ENCODE peak calls at places on chromosomes 5 and 9, in four cellular contexts. R, H, U and P are unnamed samples.

GRCh38 chr9:136157477-136158265 is 39.0 kb upstream of the TMEM250 start:
- DNase-seq in R (no peak), H (no peak), U (no peak), P (no peak)

GRCh38 chr9:79798450-79798849 is 226.7 kb downstream of the TLE4 start:
- DNase-seq in R (no peak), H (no peak), U (no peak), P (no peak)

GRCh38 chr9:130172858-130173461 is 756 bp downstream of the NCS1 start:
- DNase-seq in R (peak), H (no peak), U (no peak), P (no peak)

GRCh38 chr5:56934325-56934724 is 17.6 kb downstream of the MIER3 start:
- DNase-seq in R (no peak), H (no peak), U (no peak), P (no peak)

GRCh38 chr9:134372621-134373267 is 46.5 kb downstream of the RXRA start:
- DNase-seq in R (no peak), H (no peak), U (no peak), P (no peak)

GRCh38 chr5:78717674-78718073 is 69.1 kb upstream of the LHFPL2 start:
- DNase-seq in R (no peak), H (no peak), U (no peak), P (peak)

GRCh38 chr5:98069876-98070512 is 703.5 kb upstream of the RGMB start:
- DNase-seq in R (no peak), H (no peak), U (no peak), P (peak)

GRCh38 chr9:18281291-18281690 is 192.7 kb upstream of the ADAMTSL1 start:
- DNase-seq in R (no peak), H (no peak), U (no peak), P (no peak)

GRCh38 chr9:96176901-96177718 is 124.9 kb downstream of the HSD17B3 start:
- DNase-seq in R (no peak), H (no peak), U (no peak), P (no peak)

GRCh38 chr5:14209836-14210235 is 66.7 kb downstream of the TRIO start:
- DNase-seq in R (no peak), H (no peak), U (no peak), P (no peak)

GRCh38 chr9:93480728-93481324 is 27.4 kb upstream of the FAM120AOS start:
- DNase-seq in R (no peak), H (no peak), U (no peak), P (no peak)

GRCh38 chr5:129074903-129075302 is 19.6 kb upstream of the ISOC1 start:
- DNase-seq in R (no peak), H (no peak), U (no peak), P (no peak)

GRCh38 chr9:128611600-128612394 is 44.9 kb downstream of the DYNC2I2 start:
- DNase-seq in R (no peak), H (no peak), U (no peak), P (no peak)

GRCh38 chr9:135701067-135701967 is 668 bp upstream of the KCNT1 start:
- DNase-seq in R (no peak), H (no peak), U (peak), P (no peak)

GRCh38 chr9:131382850-131383729 is 10.8 kb upstream of the PRRC2B start:
- DNase-seq in R (peak), H (peak), U (peak), P (peak)

GRCh38 chr5:125607018-125607417 is 816.2 kb upstream of the GRAMD2B start:
- DNase-seq in R (no peak), H (no peak), U (no peak), P (peak)

GRCh38 chr5:125609011-125609410 is 814.2 kb upstream of the GRAMD2B start:
- DNase-seq in R (no peak), H (no peak), U (no peak), P (no peak)

GRCh38 chr5:125611541-125611940 is 811.7 kb upstream of the GRAMD2B start:
- DNase-seq in R (no peak), H (no peak), U (no peak), P (no peak)

GRCh38 chr5:125612356-125613149 is 810.7 kb upstream of the GRAMD2B start:
- DNase-seq in R (no peak), H (no peak), U (no peak), P (no peak)
- TF ChIP-seq MAZ in R (no peak), H (no peak), U (no peak), P (no peak)

DNA sequence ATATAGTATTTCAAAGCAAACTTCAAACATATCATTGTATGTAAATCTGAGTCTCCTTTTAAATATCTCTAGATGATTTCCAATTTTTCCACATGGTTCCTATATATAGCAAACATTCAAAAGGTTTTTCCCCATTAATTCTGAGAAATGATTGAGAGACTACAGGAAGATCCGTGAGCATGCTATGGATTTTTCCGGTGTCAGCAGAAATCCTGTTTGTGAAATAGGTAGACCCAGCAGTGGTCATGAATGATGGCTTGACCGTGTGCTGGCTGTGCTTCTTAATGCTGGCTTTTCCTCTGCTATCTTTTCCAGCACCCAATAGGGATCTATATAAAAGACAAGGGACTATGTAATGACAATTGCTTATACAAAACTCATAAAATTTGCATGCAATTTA is 485.3 kb downstream of the PSAT1 start:
- DNase-seq in R (no peak), H (no peak), U (no peak), P (no peak)
- TF ChIP-seq RAD21 in R (no peak), H (no peak), U (no peak), P (no peak)

DNA sequence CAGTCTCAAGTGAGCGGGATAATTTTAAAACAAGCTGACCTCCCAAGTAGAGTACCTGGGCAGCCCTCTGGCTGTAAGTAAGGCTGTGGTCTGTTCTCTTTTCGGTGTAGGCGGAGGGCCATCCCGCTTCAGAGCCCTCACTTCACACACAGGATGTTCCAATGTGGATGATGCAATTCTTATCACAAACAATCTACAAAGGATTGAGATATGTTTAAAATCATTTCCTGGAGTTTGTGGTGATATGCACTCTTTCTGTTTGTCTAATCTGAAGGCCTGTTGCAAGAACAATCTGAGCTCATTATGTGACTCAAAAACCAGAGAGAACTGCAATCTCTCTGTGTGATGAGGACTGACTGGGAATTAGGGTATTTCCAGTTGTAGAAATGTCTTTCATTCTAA is 42.5 kb downstream of the ITGA2 start:
- DNase-seq in R (peak), H (peak), U (no peak), P (peak)
- TF ChIP-seq MAZ in R (no peak), H (no peak), U (no peak), P (peak)

DNA sequence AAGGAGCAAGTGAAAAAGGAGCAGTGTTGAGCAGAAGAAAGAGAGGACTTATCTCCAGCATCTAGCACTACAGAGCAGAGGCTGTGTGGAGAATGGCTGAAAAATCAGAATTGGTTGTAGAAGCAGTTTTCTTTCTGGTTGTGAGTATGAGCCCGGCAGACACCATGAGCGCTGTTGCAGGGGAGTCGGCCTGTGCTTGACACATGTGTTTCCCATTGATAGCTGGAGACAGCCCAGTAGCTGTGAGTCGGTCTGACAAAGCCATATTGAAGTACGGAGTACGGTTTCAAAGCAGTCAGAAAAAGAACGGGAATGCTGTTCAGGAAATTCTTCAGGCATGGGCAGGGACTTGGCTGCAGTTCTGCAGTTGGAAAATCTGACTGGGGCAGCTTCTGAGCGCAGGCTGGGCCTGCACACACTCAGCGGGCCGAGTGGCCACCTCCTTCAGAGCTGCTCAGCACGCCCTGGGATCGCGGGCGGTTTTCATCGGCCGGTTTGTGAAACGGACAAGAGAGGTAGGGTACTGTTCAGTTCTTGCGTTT is at the start of gene SGCD:
- DNase-seq in R (peak), H (no peak), U (no peak), P (peak)
- TF ChIP-seq RAD21 in R (no peak), H (no peak), U (no peak), P (peak)